ENCODE peak calls at places on chromosomes 11 and 22, in ten cellular contexts. A, H, Z, E, I, B, Q, P, F and R are unnamed samples.

GRCh38 chr11:67484847-67485311 is 2.1 kb downstream of the AIP start:
- DNase-seq in F (peak; percentile 91), I (peak; percentile 82), Z (peak; percentile 85), H (no peak), B (no peak), Q (no peak), P (no peak), A (no peak), E (no peak), R (no peak)

GRCh38 chr11:12087075-12087775 is 23.2 kb upstream of the MICAL2 start:
- DNase-seq in B (no peak), Z (peak; percentile 57), Q (no peak), E (no peak), F (peak; percentile 69), P (peak; percentile 79), A (no peak), I (peak; percentile 79), H (peak; percentile 78), R (peak; percentile 71)

GRCh38 chr11:34278175-34278574 is 79.6 kb downstream of the ABTB2 start:
- DNase-seq in E (no peak), H (no peak), A (no peak), F (no peak), Q (no peak), Z (no peak), I (no peak), P (no peak), B (no peak), R (no peak)

GRCh38 chr11:91163619-91164451 is 941.0 kb upstream of the CHORDC1 start:
- DNase-seq in H (peak; percentile 34), Q (no peak), Z (no peak), E (no peak), B (peak; percentile 65), A (no peak), I (no peak), F (no peak), P (peak; percentile 73), R (no peak)

GRCh38 chr11:1838077-1838425 is 730 bp upstream of the TNNI2 start:
- DNase-seq in A (no peak), H (no peak), F (peak; percentile 47), P (no peak), E (no peak), Q (no peak), I (no peak), B (no peak), Z (no peak), R (no peak)

GRCh38 chr11:113090716-113091577 is 129.7 kb downstream of the NCAM1 start:
- DNase-seq in I (no peak), H (no peak), A (no peak), F (no peak), B (no peak), E (no peak), Z (no peak), P (no peak), Q (no peak), R (no peak)

GRCh38 chr11:110972640-110973039 is 260.4 kb upstream of the ARHGAP20 start:
- DNase-seq in I (no peak), A (no peak), F (no peak), B (no peak), Q (no peak), Z (no peak), P (peak; percentile 72), E (no peak), H (peak; percentile 93), R (peak; percentile 71)

GRCh38 chr11:65918211-65919150 is at the start of gene C11orf68:
- DNase-seq in H (no peak), E (no peak), Q (no peak), Z (peak; percentile 57), P (no peak), B (no peak), I (no peak), A (no peak), F (no peak), R (no peak)

GRCh38 chr11:64001552-64002427 is 15.6 kb downstream of the OTUB1 start:
- DNase-seq in P (no peak), B (no peak), Z (no peak), H (peak; percentile 51), F (no peak), A (no peak), E (no peak), Q (no peak), I (no peak), R (no peak)

DNA sequence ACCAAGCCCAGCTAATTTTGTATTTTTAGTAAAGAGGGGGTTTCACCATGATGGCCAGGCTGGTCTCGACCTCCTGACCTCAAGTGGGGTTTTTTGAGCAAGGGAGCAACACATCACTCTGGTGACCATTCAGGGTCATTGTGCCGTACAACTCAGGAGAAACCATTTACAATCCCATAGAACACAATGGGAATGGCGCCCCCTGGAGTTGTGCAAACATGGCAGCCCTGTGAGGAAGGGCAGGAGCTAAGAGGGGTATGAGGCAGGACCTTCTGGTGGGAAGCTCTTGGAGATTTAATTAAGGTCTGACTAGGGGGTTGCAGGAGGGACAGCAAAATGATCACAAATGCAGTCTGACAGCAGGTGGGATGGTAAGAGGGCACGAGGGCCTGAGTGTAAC is 9.2 kb upstream of the CSF2RB start:
- DNase-seq in H (no peak), A (no peak), P (no peak), F (no peak), B (no peak), I (no peak), Q (no peak), E (no peak), Z (no peak), R (no peak)
- TF ChIP-seq CTCF in H (no peak), A (no peak), P (no peak), F (no peak), B (no peak), I (no peak), Q (no peak), E (peak; percentile 22), Z (no peak), R (peak; percentile 48)

DNA sequence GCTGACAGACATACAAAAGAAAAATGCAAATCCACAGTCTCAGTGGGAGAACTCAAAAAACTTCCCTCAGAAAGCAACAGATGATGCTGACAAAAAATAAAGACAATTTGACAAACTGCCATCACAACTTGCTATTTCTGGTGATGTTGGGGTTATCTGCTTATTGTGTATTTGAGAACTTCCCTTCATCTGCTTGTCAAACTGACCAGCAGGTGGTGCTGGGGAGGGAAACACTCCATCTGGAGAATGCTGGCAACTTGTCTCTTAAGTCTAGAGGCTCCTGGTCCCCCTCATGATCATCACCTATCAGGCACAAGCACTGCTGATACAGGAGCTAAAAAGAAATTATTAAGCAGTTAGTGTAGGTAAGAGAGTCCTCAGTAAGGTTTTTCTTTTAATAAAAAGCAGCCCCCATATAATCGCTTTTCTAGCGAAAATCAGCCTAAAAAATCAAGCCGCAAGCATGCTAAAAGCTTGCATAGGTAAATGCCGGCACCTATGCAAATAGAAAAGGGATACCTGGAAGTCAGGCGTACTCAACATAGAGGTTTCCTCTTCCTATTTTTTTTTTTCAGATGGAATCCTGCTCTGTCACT is 9.8 kb upstream of the FAM111B start:
- DNase-seq in H (peak; percentile 66), A (peak; percentile 33), F (peak; percentile 82), B (no peak), I (no peak), E (no peak), Q (peak; percentile 71), Z (peak; percentile 81), P (peak; percentile 46), R (peak; percentile 40)
- TF ChIP-seq CTCF in H (peak; percentile 79), A (peak; percentile 57), F (peak; percentile 76), B (peak; percentile 73), I (peak; percentile 50), E (peak; percentile 78), Q (peak; percentile 71), Z (peak; percentile 63), P (peak; percentile 74), R (peak; percentile 83)

DNA sequence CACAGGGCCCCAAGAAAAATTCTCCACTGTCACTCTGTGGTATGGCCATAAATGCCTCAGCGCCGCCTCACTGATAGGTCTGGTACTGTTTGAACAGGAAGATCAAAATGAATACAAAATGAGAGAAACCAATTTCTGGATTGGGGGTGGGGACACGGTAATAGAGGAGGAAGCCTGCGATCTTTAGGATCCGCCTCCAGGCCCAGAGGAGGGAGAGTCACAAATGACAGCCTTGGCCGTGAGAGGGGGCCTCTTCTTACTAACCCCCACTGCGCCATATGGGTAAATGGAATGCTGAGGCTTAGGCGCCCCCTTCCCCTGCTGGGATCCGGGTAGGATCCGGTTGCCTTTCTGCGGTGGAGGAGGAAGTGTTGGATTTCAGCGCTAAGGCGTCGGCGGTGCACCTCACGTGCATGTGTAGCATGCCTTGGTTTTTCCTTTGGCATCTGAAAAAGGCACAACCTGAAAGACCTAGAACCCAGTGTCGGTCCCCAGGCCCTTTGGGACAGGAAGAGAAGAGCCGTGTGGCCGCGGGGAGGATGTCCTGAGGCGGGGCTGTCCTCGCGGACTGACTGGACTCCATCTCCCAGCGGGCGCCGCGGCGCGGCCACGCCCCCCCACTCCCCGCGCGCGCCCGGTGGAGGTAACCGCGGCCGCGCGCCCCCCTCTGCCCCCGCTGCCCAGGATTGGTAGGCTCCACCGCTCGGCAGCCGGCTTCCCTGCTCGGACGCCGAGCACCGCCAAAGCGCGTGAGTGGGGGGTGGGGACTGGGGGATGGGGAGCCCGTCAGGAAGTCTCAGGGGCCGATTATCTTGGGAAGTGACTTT is 718 bp upstream of the MADD start:
- DNase-seq in A (peak; percentile 77), F (peak; percentile 89), I (peak; percentile 95), Q (peak; percentile 96), Z (peak; percentile 95), H (peak; percentile 91), P (peak; percentile 87), E (peak; percentile 91), B (peak; percentile 58), R (peak; percentile 88)
- TF ChIP-seq CTCF in A (no peak), F (peak; percentile 12), I (peak; percentile 27), Q (peak; percentile 32), Z (no peak), H (peak; percentile 27), P (no peak), E (peak; percentile 44), B (no peak), R (peak; percentile 55)

GRCh38 chr11:73662445-73663157 is 16.2 kb downstream of the PLEKHB1 start:
- DNase-seq in F (no peak), A (no peak), Q (peak; percentile 21), E (no peak), B (no peak), H (peak; percentile 40), P (peak; percentile 5), Z (no peak), I (no peak), R (peak; percentile 22)

GRCh38 chr11:73661035-73661628 is 14.8 kb downstream of the PLEKHB1 start:
- DNase-seq in H (peak; percentile 81), A (peak; percentile 86), I (peak; percentile 87), F (peak; percentile 87), Z (peak; percentile 81), B (peak; percentile 28), Q (peak; percentile 93), E (peak; percentile 96), P (peak; percentile 81), R (peak; percentile 81)

GRCh38 chr11:73656985-73657384 is 10.6 kb downstream of the PLEKHB1 start:
- DNase-seq in H (no peak), I (no peak), B (no peak), Z (no peak), A (no peak), E (no peak), Q (peak; percentile 10), P (no peak), F (no peak), R (no peak)

GRCh38 chr11:73660497-73661034 is 14.2 kb downstream of the PLEKHB1 start:
- DNase-seq in E (no peak), Z (no peak), Q (no peak), B (no peak), F (no peak), A (no peak), H (no peak), I (peak; percentile 48), P (no peak), R (no peak)

DNA sequence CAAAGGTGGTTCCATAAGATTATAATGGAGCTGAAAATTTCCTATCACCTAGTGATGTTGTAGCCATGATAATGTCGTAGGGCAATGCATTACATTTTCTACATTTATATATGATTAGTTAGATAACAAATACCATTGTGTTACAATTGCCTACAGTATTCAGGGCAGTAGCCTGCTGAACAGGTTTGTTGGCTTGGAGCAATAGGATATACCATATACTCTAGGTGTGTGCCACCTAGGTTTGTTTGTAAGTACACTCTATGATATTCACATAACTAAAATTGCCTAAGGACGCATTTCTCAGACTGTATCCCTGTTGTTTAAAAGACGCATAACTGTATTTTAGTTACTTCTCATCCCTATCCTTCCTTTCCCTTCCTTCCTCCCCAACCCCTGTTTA is 13.6 kb downstream of the PLEKHB1 start:
- DNase-seq in P (no peak), H (no peak), E (no peak), F (no peak), B (no peak), I (no peak), A (no peak), Z (no peak), Q (no peak), R (no peak)
- TF ChIP-seq CTCF in P (no peak), H (no peak), E (no peak), F (no peak), B (no peak), I (no peak), A (no peak), Z (no peak), Q (no peak), R (no peak)